ENCODE peak calls at places on chromosome 2, in eight cellular contexts. Z, M, A, B, E, D, P and Q are unnamed samples.

GRCh38 chr2:69214898-69215297 is 172.1 kb downstream of the GFPT1 start:
- DNase-seq in A (no peak), M (no peak), E (peak), P (no peak), Z (peak), D (no peak), B (peak), Q (peak)

GRCh38 chr2:207316906-207317305 is 151.2 kb upstream of the KLF7 start:
- DNase-seq in P (no peak), E (no peak), B (no peak), M (no peak), D (no peak), A (no peak), Z (no peak), Q (no peak)

GRCh38 chr2:216109962-216110614 is 940 bp downstream of the XRCC5 start:
- DNase-seq in D (no peak), B (peak), E (peak), Z (peak), P (no peak), M (no peak), A (peak), Q (peak)

GRCh38 chr2:182946949-182947348 is 80.5 kb upstream of the FRZB start:
- DNase-seq in D (no peak), A (no peak), Z (peak), B (no peak), E (peak), P (no peak), M (no peak), Q (no peak)

GRCh38 chr2:233061591-233062446 is 1.7 kb downstream of the INPP5D start:
- DNase-seq in A (no peak), M (peak), D (no peak), Z (peak), P (no peak), E (no peak), B (no peak), Q (peak)

GRCh38 chr2:218230882-218231281 is 13.9 kb downstream of the ARPC2 start:
- DNase-seq in A (no peak), Z (peak), B (no peak), M (no peak), E (peak), D (no peak), P (no peak), Q (no peak)

GRCh38 chr2:121699421-121700328 is 37.0 kb downstream of the NIFK start:
- DNase-seq in D (peak), M (no peak), P (no peak), A (peak), Z (peak), E (peak), B (peak), Q (peak)

GRCh38 chr2:124254621-124255020 is 229.5 kb downstream of the CNTNAP5 start:
- DNase-seq in P (no peak), E (no peak), D (no peak), M (no peak), B (no peak), Z (peak), A (no peak), Q (no peak)

GRCh38 chr2:202046577-202046976 is 12.9 kb downstream of the FZD7 start:
- DNase-seq in E (no peak), M (no peak), D (no peak), P (no peak), B (no peak), Z (no peak), A (no peak), Q (no peak)

GRCh38 chr2:211822686-211823335 is 715.8 kb downstream of the ERBB4 start:
- DNase-seq in Z (no peak), P (no peak), B (no peak), E (no peak), M (no peak), D (no peak), A (no peak), Q (no peak)

GRCh38 chr2:205657579-205657978 is 24.7 kb upstream of the NRP2 start:
- DNase-seq in D (no peak), Z (peak), P (no peak), M (no peak), A (no peak), E (peak), B (no peak), Q (no peak)

GRCh38 chr2:11051280-11051679 is 104.0 kb upstream of the SLC66A3 start:
- DNase-seq in Z (no peak), P (no peak), D (no peak), B (no peak), M (no peak), A (no peak), E (no peak), Q (no peak)

GRCh38 chr2:36193680-36194079 is 161.9 kb upstream of the CRIM1 start:
- DNase-seq in E (no peak), D (no peak), Z (no peak), A (no peak), P (no peak), M (no peak), B (no peak), Q (peak)

GRCh38 chr2:212423089-212423488 is 115.5 kb downstream of the ERBB4 start:
- DNase-seq in Z (no peak), P (no peak), M (no peak), E (no peak), A (no peak), D (no peak), B (no peak), Q (peak)

GRCh38 chr2:186641807-186642321 is 52.0 kb upstream of the FAM171B start:
- DNase-seq in B (peak), D (no peak), P (no peak), E (peak), A (peak), Z (peak), M (no peak), Q (peak)

GRCh38 chr2:47075361-47076125 is 79.6 kb downstream of the STPG4 start:
- DNase-seq in D (no peak), B (no peak), P (no peak), E (no peak), A (no peak), Z (peak), M (no peak), Q (no peak)